ENCODE peak calls at places on chromosomes 12 and 14, in eight cellular contexts. T is hepatocyte, F is GM23338, C is MM.1S, U is PC-3, Q is GM23248, V is SK-N-SH, G is PC-9. Y is an unnamed sample.
A peak's percentile ranks its signal among the peaks of the same experiment; 100 is the strongest.

GRCh38 chr14:81402123-81402495 is 2.0 kb upstream of the STON2 start:
- DNase-seq in Q (peak; percentile 66), F (no peak), U (peak; percentile 62), T (no peak), C (no peak), V (no peak), G (peak; percentile 42), Y (no peak)

GRCh38 chr14:94031161-94031875 is 5.2 kb downstream of the OTUB2 start:
- DNase-seq in U (no peak), C (no peak), F (no peak), G (no peak), V (no peak), T (no peak), Q (no peak), Y (no peak)

GRCh38 chr14:104589338-104590195 is 10.0 kb downstream of the C14orf180 start:
- DNase-seq in T (no peak), Q (no peak), C (no peak), F (no peak), G (no peak), U (no peak), V (peak; percentile 80), Y (no peak)

GRCh38 chr12:89707992-89708792 is 446 bp downstream of the ATP2B1 start:
- DNase-seq in V (peak; percentile 56), T (peak; percentile 59), C (peak; percentile 53), F (peak; percentile 54), G (no peak), Q (peak; percentile 73), U (peak; percentile 21), Y (peak; percentile 63)

GRCh38 chr12:1937481-1938224 is 19.2 kb upstream of the CACNA2D4 start:
- DNase-seq in V (no peak), C (no peak), T (no peak), G (no peak), F (no peak), Q (no peak), U (no peak), Y (no peak)

GRCh38 chr14:71117839-71118743 is 210.8 kb downstream of the PCNX1 start:
- DNase-seq in V (no peak), Q (peak; percentile 59), T (peak; percentile 78), G (peak; percentile 99), U (peak; percentile 95), F (peak; percentile 20), C (no peak), Y (peak; percentile 24)

GRCh38 chr12:132162508-132163031 is 18.3 kb downstream of the NOC4L start:
- DNase-seq in G (no peak), F (no peak), V (peak; percentile 47), U (peak; percentile 48), C (no peak), Q (peak; percentile 90), T (no peak), Y (no peak)

GRCh38 chr12:75086086-75087038 is 123.3 kb downstream of the KCNC2 start:
- DNase-seq in V (no peak), G (no peak), T (peak; percentile 8), Q (peak; percentile 82), F (no peak), C (no peak), U (no peak), Y (no peak)

GRCh38 chr12:57047981-57048380 is 1.9 kb downstream of the MYO1A start:
- DNase-seq in G (no peak), Q (peak; percentile 28), U (no peak), V (no peak), T (no peak), C (no peak), F (no peak), Y (no peak)

GRCh38 chr12:57049890-57050289 is at the start of gene MYO1A:
- DNase-seq in Q (peak; percentile 50), U (no peak), G (no peak), V (no peak), F (peak; percentile 43), C (no peak), T (peak; percentile 51), Y (no peak)

GRCh38 chr12:57048423-57048822 is 1.5 kb downstream of the MYO1A start:
- DNase-seq in V (no peak), U (no peak), F (peak; percentile 24), T (no peak), Q (no peak), C (no peak), G (no peak), Y (no peak)

GRCh38 chr12:57049047-57049446 is 882 bp downstream of the MYO1A start:
- DNase-seq in T (no peak), V (no peak), U (no peak), C (no peak), Q (no peak), F (no peak), G (no peak), Y (no peak)

GRCh38 chr12:57051011-57051410 is 1.1 kb upstream of the MYO1A start:
- DNase-seq in C (no peak), T (no peak), Q (no peak), G (no peak), V (no peak), U (no peak), F (no peak), Y (no peak)
- H3K4me2 ChIP-seq in C (no peak overlapping the region), T (peak overlapping the region; percentile 73), Q (no peak overlapping the region), G (no peak overlapping the region), V (no peak overlapping the region), U (no peak overlapping the region), F (no peak overlapping the region), Y (no peak overlapping the region)

GRCh38 chr14:56730468-56731145 is 79.7 kb downstream of the OTX2 start:
- DNase-seq in F (peak; percentile 70), Q (no peak), T (peak; percentile 19), G (no peak), V (no peak), C (no peak), U (no peak), Y (no peak)

GRCh38 chr14:56733396-56733795 is 76.9 kb downstream of the OTX2 start:
- DNase-seq in Q (no peak), V (no peak), F (peak; percentile 75), U (no peak), G (no peak), C (no peak), T (no peak), Y (no peak)

DNA sequence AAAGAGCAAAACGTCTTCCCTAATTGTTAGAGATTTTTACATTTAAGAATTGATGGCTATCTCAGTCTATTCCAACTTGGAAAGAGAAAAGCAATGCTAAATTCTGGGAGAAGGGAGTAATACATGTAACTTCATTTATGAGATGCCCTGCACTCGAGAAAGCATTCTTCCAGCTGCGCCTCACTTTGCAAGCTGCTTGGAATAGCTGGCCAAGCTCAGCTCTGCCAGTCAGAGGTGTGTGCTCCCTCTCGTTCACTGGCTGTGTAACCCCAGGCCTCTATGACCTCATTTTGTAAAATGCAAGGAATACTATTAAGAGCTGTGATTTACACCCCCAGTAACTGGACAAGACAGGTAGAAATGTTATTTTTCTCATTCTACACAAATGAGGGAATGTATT is 79.1 kb downstream of the OTX2 start:
- DNase-seq in V (no peak), T (no peak), C (no peak), F (no peak), Q (no peak), U (no peak), G (no peak), Y (no peak)
- H3K9me2 ChIP-seq in V (no peaks in the 10 kb centered on the region), T (no peaks in the 10 kb centered on the region), C (no peaks in the 10 kb centered on the region), F (no peaks in the 10 kb centered on the region), Q (no peaks in the 10 kb centered on the region), U (no peaks in the 10 kb centered on the region), G (no peaks in the 10 kb centered on the region), Y (no peaks in the 10 kb centered on the region)

GRCh38 chr14:22772725-22773124 is 6.2 kb downstream of the OXA1L start:
- DNase-seq in C (no peak), T (no peak), Q (no peak), G (no peak), U (no peak), V (no peak), F (no peak), Y (no peak)

GRCh38 chr14:22773162-22774010 is 6.9 kb downstream of the OXA1L start:
- DNase-seq in U (no peak), T (no peak), F (no peak), Q (no peak), G (no peak), C (no peak), V (no peak), Y (no peak)

GRCh38 chr14:22774011-22774706 is 7.7 kb downstream of the OXA1L start:
- DNase-seq in T (no peak), G (no peak), U (no peak), F (no peak), V (no peak), Q (no peak), C (no peak), Y (no peak)

GRCh38 chr14:22780105-22780679 is 13.7 kb downstream of the OXA1L start:
- DNase-seq in V (no peak), F (no peak), U (no peak), T (no peak), G (no peak), Q (peak; percentile 34), C (no peak), Y (no peak)

DNA sequence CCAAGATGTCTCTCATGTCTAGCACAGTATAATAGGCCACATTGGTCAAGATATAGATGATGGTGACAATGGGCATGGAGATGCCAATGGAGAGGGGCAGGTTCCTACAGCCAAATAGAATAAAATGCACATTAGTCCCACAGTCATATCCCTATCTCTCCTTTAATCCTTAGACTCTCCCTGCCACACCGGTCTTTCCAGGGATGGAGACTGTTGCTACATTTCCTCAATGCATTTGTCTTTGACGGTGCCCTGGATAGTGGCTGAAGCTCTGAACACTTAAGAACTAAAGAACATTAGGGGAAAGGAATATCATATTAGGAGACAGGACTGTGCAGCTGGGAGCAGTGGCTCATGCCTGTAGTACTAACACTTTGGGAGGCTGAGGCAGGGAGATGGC is 9.7 kb downstream of the OXA1L start:
- DNase-seq in V (no peak), T (no peak), U (no peak), Q (no peak), C (no peak), F (no peak), G (no peak), Y (no peak)
- H3K4me2 ChIP-seq in V (no peak overlapping the region), T (no peak overlapping the region), U (no peak overlapping the region), Q (no peak overlapping the region), C (no peak overlapping the region), F (no peak overlapping the region), G (no peak overlapping the region), Y (no peak overlapping the region)

GRCh38 chr14:33762462-33762861 is 188.4 kb downstream of the EGLN3 start:
- DNase-seq in V (no peak), F (no peak), U (no peak), T (no peak), Q (peak; percentile 4), C (no peak), G (no peak), Y (no peak)

GRCh38 chr14:33768458-33768830 is 182.4 kb downstream of the EGLN3 start:
- DNase-seq in V (no peak), U (no peak), G (no peak), Q (peak; percentile 32), T (no peak), F (no peak), C (no peak), Y (no peak)

GRCh38 chr14:33767721-33768457 is 183.0 kb downstream of the EGLN3 start:
- DNase-seq in V (no peak), Q (peak; percentile 44), G (no peak), C (no peak), U (no peak), F (no peak), T (no peak), Y (no peak)

DNA sequence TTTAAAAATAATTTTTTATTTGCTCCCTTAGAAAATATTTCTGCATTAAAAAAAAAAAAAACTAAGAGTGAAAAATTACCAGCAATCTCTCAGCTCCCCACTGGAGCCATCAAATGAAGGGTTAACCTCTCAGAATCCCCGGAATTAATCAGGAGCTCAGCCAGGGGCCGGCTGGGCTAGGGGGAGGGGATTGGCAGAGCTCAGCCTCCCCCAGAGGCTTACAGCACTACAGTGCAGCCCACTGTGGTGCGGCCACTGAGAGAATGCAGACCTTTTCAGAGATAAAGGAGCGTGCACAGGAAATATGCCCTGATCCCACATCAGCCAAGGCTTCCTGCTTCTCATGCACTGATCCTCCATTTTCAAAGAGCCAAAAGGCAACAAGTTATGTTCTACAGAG is 185.6 kb downstream of the EGLN3 start:
- DNase-seq in T (peak; percentile 20), U (no peak), F (peak; percentile 70), G (no peak), V (peak; percentile 75), C (no peak), Q (no peak), Y (no peak)
- H3K9me2 ChIP-seq in T (no peaks in the 10 kb centered on the region), U (no peaks in the 10 kb centered on the region), F (peaks cover 5% of the 10 kb centered on the region), G (no peaks in the 10 kb centered on the region), V (no peaks in the 10 kb centered on the region), C (no peaks in the 10 kb centered on the region), Q (no peaks in the 10 kb centered on the region), Y (no peaks in the 10 kb centered on the region)